ENCODE peak calls at places on chromosomes 1 and 21, in ten cellular contexts. V is A673, K is PC-3, O is spleen, M is astrocyte, E is AG04450, N is A549, F is left ventricle myocardium inferior, I is small intestine, P is colonic mucosa. L is an unnamed sample.
A peak's percentile ranks its signal among the peaks of the same experiment; 100 is the strongest.

GRCh38 chr1:65429806-65430205 is 9.3 kb downstream of the LEPR start:
- DNase-seq in E (no peak), O (no peak), I (no peak), M (peak; percentile 81), N (peak; percentile 55), K (peak; percentile 83), V (no peak), F (no peak), P (no peak), L (no peak)

GRCh38 chr1:210938416-210938925 is 195.5 kb downstream of the KCNH1 start:
- DNase-seq in K (no peak), M (peak; percentile 59), V (no peak), N (no peak), I (no peak), P (no peak), O (no peak), F (no peak), E (no peak), L (no peak)

GRCh38 chr1:242673652-242674051 is 149.2 kb upstream of the PLD5 start:
- DNase-seq in N (no peak), M (no peak), K (no peak), O (no peak), P (no peak), F (no peak), E (no peak), I (no peak), V (no peak), L (no peak)

GRCh38 chr1:19980298-19980697 is 880 bp upstream of the PLA2G2A start:
- DNase-seq in N (no peak), I (no peak), P (peak; percentile 41), E (no peak), O (no peak), F (no peak), K (peak; percentile 4), M (no peak), V (no peak), L (no peak)

GRCh38 chr21:21968810-21969588 is 970.8 kb downstream of the NCAM2 start:
- DNase-seq in N (no peak), E (no peak), V (no peak), P (no peak), O (no peak), M (no peak), K (no peak), F (no peak), I (no peak), L (no peak)

GRCh38 chr1:218439541-218440295 is 94.6 kb downstream of the TGFB2 start:
- DNase-seq in M (peak; percentile 80), F (no peak), N (no peak), O (no peak), V (no peak), P (no peak), K (no peak), I (no peak), E (no peak), L (no peak)

GRCh38 chr1:67861856-67862516 is 28.7 kb upstream of the GNG12 start:
- DNase-seq in F (no peak), M (no peak), I (no peak), E (no peak), O (no peak), P (no peak), N (no peak), V (no peak), K (no peak), L (no peak)

GRCh38 chr1:54081306-54082270 is 28.2 kb downstream of the TCEANC2 start:
- DNase-seq in N (peak; percentile 50), M (peak; percentile 26), K (peak; percentile 87), E (peak; percentile 23), I (peak; percentile 78), O (peak; percentile 84), F (peak; percentile 36), P (peak; percentile 89), V (peak; percentile 67), L (peak; percentile 85)

GRCh38 chr21:37463083-37463780 is 96.7 kb downstream of the DYRK1A start:
- DNase-seq in K (peak; percentile 63), M (peak; percentile 76), N (peak; percentile 17), P (no peak), O (no peak), V (peak; percentile 68), F (no peak), I (peak; percentile 70), E (peak; percentile 23), L (no peak)

GRCh38 chr1:6512245-6512907 is 20.9 kb upstream of the PLEKHG5 start:
- DNase-seq in V (no peak), E (no peak), I (no peak), M (no peak), K (no peak), F (no peak), N (no peak), O (no peak), P (no peak), L (no peak)

GRCh38 chr1:210464519-210465039 is 135.9 kb downstream of the HHAT start:
- DNase-seq in M (peak; percentile 80), V (no peak), N (no peak), K (peak; percentile 78), P (no peak), E (no peak), F (no peak), I (no peak), O (no peak), L (peak; percentile 74)

GRCh38 chr1:83928396-83928795 is 70.5 kb downstream of the TTLL7 start:
- DNase-seq in N (no peak), I (no peak), E (no peak), F (no peak), M (no peak), K (no peak), P (no peak), O (no peak), V (no peak), L (no peak)

DNA sequence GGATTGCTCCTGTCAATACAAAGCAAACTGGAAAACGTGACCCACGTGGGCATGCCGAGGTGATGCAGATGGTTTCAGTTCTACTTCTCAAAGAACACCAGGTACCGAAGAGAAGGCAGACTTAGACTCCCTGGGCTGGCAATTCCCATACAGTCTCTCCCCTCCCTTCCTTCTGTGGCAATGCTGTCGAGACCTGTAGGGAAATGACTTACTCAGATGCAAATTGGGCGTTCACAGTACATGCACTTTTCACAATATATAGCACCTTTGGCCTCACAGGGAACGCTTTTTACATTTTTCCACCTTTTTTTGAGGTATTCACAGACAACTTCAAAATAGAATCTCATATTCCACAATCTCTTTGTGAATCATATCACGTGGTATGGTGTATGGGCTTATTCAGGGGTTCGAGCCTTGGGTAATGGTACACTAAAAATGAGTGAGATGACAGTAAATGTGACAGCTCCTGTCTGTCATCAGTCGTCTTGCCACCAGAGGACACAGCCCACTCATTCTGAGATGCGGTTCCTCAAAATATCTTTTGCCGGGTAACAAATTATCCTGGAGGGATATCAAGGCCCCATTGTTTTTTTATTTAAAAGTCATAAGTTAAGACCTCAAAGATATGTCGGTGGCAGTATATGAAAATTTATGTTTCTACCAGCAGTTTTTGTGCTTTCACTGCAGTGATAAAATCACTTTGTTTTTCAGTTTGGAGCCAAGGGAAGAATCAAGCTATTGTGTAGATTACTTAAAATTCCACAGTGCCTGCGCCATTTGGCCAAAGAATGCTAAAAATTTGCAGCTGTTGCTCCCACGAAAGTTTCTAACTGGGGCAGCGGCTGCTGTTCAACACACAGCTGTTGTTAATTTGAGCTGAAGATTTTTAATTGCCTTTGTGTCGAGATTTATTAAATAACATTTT is 168.4 kb downstream of the ZZZ3 start:
- DNase-seq in F (no peak), M (peak; percentile 87), O (no peak), V (peak; percentile 89), K (no peak), P (no peak), E (peak; percentile 74), I (no peak), N (no peak), L (no peak)
- H3K27ac ChIP-seq in F (peak overlapping the region; percentile 66), M (peak overlapping the region; percentile 89), O (peak overlapping the region; percentile 17), V (peak overlapping the region; percentile 93), K (no peak overlapping the region), P (no peak overlapping the region), E (peak overlapping the region; percentile 98), I (no peak overlapping the region), N (no peak overlapping the region), L (no peak overlapping the region)

DNA sequence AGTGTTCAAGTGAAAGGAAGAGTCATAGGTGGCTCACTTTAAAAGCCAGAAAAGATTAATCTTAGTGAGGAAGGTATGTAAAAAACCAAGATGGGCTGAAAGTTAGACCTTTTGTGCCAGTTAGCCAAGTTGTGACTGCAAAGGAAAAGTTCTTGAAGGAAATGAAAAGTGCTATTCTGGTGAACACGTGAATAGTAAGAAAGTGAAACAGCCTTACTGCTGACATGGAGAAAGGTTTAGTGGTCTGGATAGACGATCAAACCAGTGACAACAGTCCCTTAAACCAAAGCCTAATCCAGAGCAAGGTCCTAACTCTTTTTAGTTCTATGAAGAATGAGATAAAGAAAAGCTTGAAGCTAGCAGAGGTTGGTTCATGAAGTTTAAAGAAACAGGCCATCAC is 106.4 kb downstream of the CTH start:
- DNase-seq in V (no peak), K (no peak), I (no peak), N (no peak), E (no peak), M (no peak), O (no peak), P (no peak), F (no peak), L (no peak)
- H3K4me3 ChIP-seq in V (no peak overlapping the region), K (no peak overlapping the region), I (no peak overlapping the region), N (no peak overlapping the region), E (no peak overlapping the region), M (no peak overlapping the region), O (no peak overlapping the region), P (no peak overlapping the region), F (no peak overlapping the region), L (no peak overlapping the region)

GRCh38 chr1:219963432-219963831 is 35.1 kb upstream of the SLC30A10 start:
- DNase-seq in M (no peak), V (no peak), N (no peak), O (no peak), P (no peak), I (peak; percentile 72), E (no peak), F (no peak), K (peak; percentile 49), L (no peak)

GRCh38 chr1:219961684-219962083 is 33.3 kb upstream of the SLC30A10 start:
- DNase-seq in E (no peak), P (no peak), N (no peak), V (no peak), I (no peak), F (no peak), O (no peak), K (no peak), M (no peak), L (no peak)

GRCh38 chr1:219959540-219960208 is 31.3 kb upstream of the SLC30A10 start:
- DNase-seq in M (no peak), E (no peak), K (no peak), P (no peak), F (no peak), N (no peak), V (peak; percentile 7), O (no peak), I (no peak), L (no peak)

GRCh38 chr1:219954736-219955421 is 26.5 kb upstream of the SLC30A10 start:
- DNase-seq in O (no peak), E (no peak), I (peak; percentile 53), F (no peak), V (no peak), N (no peak), K (no peak), M (no peak), P (no peak), L (no peak)

GRCh38 chr1:219958875-219959417 is 30.6 kb upstream of the SLC30A10 start:
- DNase-seq in M (no peak), O (no peak), F (no peak), N (no peak), E (no peak), I (peak; percentile 96), V (no peak), P (peak; percentile 62), K (peak; percentile 58), L (no peak)
- H3K27ac ChIP-seq in M (no peak overlapping the region), O (no peak overlapping the region), F (no peak overlapping the region), N (no peak overlapping the region), E (no peak overlapping the region), I (peak overlapping the region; percentile 74), V (no peak overlapping the region), P (no peak overlapping the region), K (no peak overlapping the region), L (no peak overlapping the region)

GRCh38 chr1:42784946-42785693 is at the start of gene TMEM269:
- DNase-seq in I (no peak), P (no peak), N (no peak), M (no peak), E (no peak), O (peak; percentile 79), F (no peak), K (no peak), V (no peak), L (peak; percentile 51)
- H3K4me3 ChIP-seq in I (peak within 1 kb of the TSS; percentile 24), P (peak within 1 kb of the TSS; percentile 26), N (no peak within 1 kb of the TSS), M (peak within 1 kb of the TSS; percentile 57), E (peak within 1 kb of the TSS; percentile 49), O (peak within 1 kb of the TSS; percentile 30), F (peak within 1 kb of the TSS; percentile 65), K (no peak within 1 kb of the TSS), V (no peak within 1 kb of the TSS), L (peak within 1 kb of the TSS; percentile 50)